ENCODE peak calls at places on chromosomes 7 and 10, in seven cellular contexts. R is GM23338, N is A673, Y is HCT116, X is astrocyte, D is neural progenitor cell, L is fibroblast of lung. K is an unnamed sample.

GRCh38 chr10:127996586-127996985 is 89.7 kb downstream of the PTPRE start:
- DNase-seq in R (no peak), N (no peak), Y (no peak), X (no peak), D (no peak), L (peak; percentile 24), K (no peak)

GRCh38 chr7:137091396-137091795 is 222.9 kb downstream of the CHRM2 start:
- DNase-seq in R (peak; percentile 72), N (peak; percentile 27), Y (no peak), X (peak; percentile 24), D (peak; percentile 69), L (peak; percentile 52), K (no peak)

GRCh38 chr7:1210979-1211608 is 21.6 kb upstream of the UNCX start:
- DNase-seq in R (no peak), N (no peak), Y (no peak), X (no peak), D (no peak), L (no peak), K (no peak)

GRCh38 chr10:71382757-71383156 is 14.0 kb upstream of the CDH23 start:
- DNase-seq in R (no peak), N (no peak), Y (no peak), X (no peak), D (no peak), L (peak; percentile 17), K (peak; percentile 54)

GRCh38 chr10:113305871-113306270 is 247.0 kb upstream of the HABP2 start:
- DNase-seq in R (no peak), N (no peak), Y (no peak), X (peak; percentile 85), D (no peak), L (peak; percentile 47), K (no peak)

GRCh38 chr7:100827330-100828226 is at the start of gene EPHB4:
- DNase-seq in R (peak; percentile 98), N (peak; percentile 97), Y (peak; percentile 77), X (peak; percentile 80), D (peak; percentile 95), L (peak; percentile 89), K (peak; percentile 91)

GRCh38 chr10:102131286-102132170 is 1.3 kb upstream of the PPRC1 start:
- DNase-seq in R (no peak), N (no peak), Y (no peak), X (peak; percentile 63), D (no peak), L (no peak), K (no peak)

GRCh38 chr7:157689269-157690057 is 352.7 kb downstream of the DNAJB6 start:
- DNase-seq in R (no peak), N (no peak), Y (no peak), X (no peak), D (peak; percentile 64), L (no peak), K (no peak)

GRCh38 chr7:105178177-105178576 is 164.2 kb downstream of the KMT2E start:
- DNase-seq in R (no peak), N (no peak), Y (no peak), X (no peak), D (no peak), L (no peak), K (no peak)

GRCh38 chr7:26376208-26376917 is 84.7 kb downstream of the SNX10 start:
- DNase-seq in R (peak; percentile 91), N (no peak), Y (no peak), X (no peak), D (peak; percentile 90), L (no peak), K (no peak)

GRCh38 chr10:22913474-22914092 is 14.3 kb upstream of the ARMC3 start:
- DNase-seq in R (no peak), N (no peak), Y (no peak), X (no peak), D (no peak), L (no peak), K (no peak)

GRCh38 chr10:31836569-31837406 is 91.8 kb downstream of the ARHGAP12 start:
- DNase-seq in R (peak; percentile 87), N (peak; percentile 47), Y (peak; percentile 22), X (peak; percentile 13), D (peak; percentile 60), L (peak; percentile 63), K (peak; percentile 57)

GRCh38 chr7:24793982-24794648 is 36.9 kb upstream of the GSDME start:
- DNase-seq in R (no peak), N (no peak), Y (no peak), X (no peak), D (no peak), L (no peak), K (peak; percentile 25)

GRCh38 chr7:74449809-74450397 is 3.8 kb upstream of the GTF2IRD1 start:
- DNase-seq in R (peak; percentile 93), N (peak; percentile 63), Y (peak; percentile 48), X (no peak), D (peak; percentile 80), L (peak; percentile 64), K (peak; percentile 87)

DNA sequence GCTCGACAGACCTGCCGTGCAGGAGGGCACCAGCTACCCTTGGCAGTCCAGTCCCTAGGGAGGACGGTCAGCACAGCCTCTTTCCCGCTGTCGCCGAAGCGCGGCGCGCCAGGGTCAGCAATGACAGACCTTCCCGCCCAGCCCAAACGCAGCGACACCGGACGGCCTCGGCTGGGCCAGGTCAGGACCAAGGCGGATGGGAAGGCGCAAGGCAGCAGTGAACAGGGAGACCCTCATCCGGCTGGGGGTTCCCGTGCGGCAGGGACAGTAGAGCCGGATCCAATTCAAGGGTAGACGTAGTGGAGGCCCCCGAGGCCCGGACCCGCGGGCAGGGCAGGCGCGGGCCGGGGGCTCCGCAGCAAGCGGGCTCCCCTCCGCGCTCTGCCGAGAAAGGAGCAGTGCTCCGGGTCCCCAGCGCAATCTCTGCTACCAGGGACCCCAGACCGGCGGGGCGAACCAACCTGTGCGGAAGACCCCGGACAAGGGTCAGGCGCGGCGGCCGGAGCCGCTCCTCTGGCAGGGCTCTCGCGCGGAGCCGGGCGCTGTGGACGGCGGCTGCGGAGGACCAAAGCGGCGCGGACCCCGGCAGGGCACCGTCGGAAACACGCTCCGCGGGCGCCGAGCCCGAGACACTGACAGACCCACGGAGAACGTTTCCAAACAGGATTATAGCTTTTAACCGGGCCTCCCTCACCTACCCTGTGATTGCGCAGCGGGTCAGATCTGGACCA is at the start of gene SEC31B:
- DNase-seq in R (peak; percentile 76), N (no peak), Y (no peak), X (no peak), D (peak; percentile 87), L (no peak), K (no peak)
- TF ChIP-seq EZH2 in R (no peak), N (no peak), Y (no peak), X (no peak), D (peak; percentile 67), L (no peak), K (no peak)

DNA sequence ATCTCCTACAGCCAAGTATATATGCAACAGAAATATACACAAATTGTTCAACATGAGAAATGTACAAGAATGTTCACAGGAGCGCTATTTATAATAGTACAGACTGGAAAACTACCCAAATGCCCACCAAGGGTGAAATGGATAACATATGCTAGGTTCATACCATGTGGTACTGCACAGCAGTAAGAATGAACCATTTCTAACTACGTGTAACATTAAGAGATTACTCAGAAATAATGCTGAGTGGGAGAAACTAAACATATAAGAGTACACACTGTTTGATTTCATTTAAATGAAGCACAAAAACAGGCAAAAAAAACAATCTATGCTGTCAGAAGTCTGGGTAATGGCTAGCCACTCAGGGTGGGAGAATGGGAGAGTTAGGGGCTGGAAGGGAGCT is 45.8 kb downstream of the RNLS start:
- DNase-seq in R (no peak), N (no peak), Y (no peak), X (no peak), D (no peak), L (no peak), K (no peak)
- H3K4me1 ChIP-seq in R (no peaks in the 10 kb centered on the region), N (no peaks in the 10 kb centered on the region), Y (no peaks in the 10 kb centered on the region), X (no peaks in the 10 kb centered on the region), D (peaks cover 6% of the 10 kb centered on the region), L (peaks cover 2% of the 10 kb centered on the region), K (no peaks in the 10 kb centered on the region)

GRCh38 chr10:81873231-81873931 is 1.6 kb upstream of the NRG3 start:
- DNase-seq in R (no peak), N (no peak), Y (no peak), X (no peak), D (no peak), L (no peak), K (no peak)
- TF ChIP-seq EZH2 in R (no peak), N (peak; percentile 20), Y (no peak), X (no peak), D (no peak), L (no peak), K (no peak)

GRCh38 chr10:33263453-33263852 is 71.0 kb downstream of the NRP1 start:
- DNase-seq in R (no peak), N (no peak), Y (no peak), X (peak; percentile 70), D (no peak), L (no peak), K (no peak)
- H3K4me1 ChIP-seq in R (peaks cover 3% of the 10 kb centered on the region), N (no peaks in the 10 kb centered on the region), Y (peaks cover 15% of the 10 kb centered on the region), X (peaks cover 39% of the 10 kb centered on the region), D (peaks cover 14% of the 10 kb centered on the region), L (peaks cover 29% of the 10 kb centered on the region), K (no peaks in the 10 kb centered on the region)

DNA sequence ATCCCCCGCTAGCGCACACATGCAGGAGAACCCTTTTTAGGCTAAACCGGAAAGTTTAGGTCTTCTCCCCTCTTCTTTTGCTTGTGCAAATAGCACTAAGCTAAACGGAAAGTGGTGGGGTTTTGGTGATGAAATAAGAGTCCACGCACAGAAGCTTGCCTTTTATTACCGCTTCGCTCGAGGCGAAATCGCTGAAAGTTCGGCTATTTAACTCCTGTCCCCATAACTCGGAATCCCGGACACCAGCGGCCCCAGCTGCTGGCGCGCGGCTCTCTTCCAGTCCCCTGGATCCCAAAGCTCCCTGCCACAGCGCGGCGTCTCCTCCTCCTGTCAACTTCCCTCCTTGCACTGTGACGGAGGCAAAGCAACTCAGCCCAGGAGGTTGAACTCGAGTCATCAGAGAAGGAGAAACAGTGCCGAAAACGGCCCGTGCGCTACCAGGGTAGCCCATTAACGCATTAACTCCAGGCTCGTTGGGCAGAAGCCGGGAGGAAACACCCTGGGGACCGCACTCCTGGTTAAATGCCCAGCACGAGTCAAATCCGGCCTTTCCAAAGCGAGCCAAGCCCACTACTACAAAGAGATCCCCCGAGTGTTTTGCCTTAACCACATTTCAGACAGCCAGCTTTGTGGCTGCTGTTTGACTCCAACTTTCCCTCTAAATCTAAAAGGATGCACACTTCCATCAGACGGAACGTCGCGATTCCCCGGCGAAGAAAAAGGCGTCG is 1.3 kb downstream of the SEMA3D start:
- DNase-seq in R (peak; percentile 80), N (peak; percentile 91), Y (no peak), X (peak; percentile 60), D (peak; percentile 78), L (peak; percentile 75), K (no peak)
- TF ChIP-seq EZH2 in R (no peak), N (no peak), Y (no peak), X (no peak), D (no peak), L (no peak), K (no peak)

DNA sequence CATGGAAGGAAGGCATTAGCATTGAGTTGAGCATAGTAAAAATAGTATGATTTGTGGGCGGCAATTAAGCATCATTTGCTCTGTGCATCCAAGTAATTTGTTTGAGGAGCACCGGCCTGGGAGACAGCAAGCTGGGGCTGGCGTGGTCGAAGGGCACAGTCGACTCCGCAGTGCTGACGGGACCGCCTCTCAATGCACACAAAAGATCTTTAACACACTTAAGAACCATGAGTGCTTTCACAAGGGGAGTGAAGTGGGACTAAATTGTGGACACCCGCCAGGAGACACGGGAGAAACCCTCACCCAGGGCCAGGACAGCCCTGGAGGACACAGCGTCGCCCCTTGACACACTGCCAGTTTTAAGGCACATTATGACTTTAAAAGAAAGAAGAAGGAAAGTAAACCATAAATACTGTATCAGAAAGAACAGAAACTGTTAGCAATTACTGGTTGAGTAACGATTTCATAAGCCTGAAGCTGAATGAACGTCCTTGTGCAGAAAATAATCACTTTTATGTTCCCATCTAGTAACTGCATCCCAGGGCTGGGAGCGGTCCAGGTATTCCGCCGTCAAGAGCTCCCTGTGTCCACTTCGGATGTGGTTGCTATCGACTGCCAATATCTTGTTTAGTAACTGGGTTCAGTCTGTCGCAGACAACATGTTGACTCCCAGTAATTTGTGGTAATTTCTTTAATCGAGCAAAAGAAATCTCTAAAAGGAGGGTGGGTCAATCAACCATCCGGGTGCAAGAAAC is 102.1 kb downstream of the EBF3 start:
- DNase-seq in R (no peak), N (no peak), Y (no peak), X (no peak), D (no peak), L (no peak), K (no peak)
- H3K4me1 ChIP-seq in R (no peaks in the 10 kb centered on the region), N (no peaks in the 10 kb centered on the region), Y (no peaks in the 10 kb centered on the region), X (no peaks in the 10 kb centered on the region), D (peaks cover 9% of the 10 kb centered on the region), L (no peaks in the 10 kb centered on the region), K (no peaks in the 10 kb centered on the region)

K was measured in K562.